ENCODE peak calls at places on chromosomes 5 and 9, in five cellular contexts. One of them, this sample, is unnamed.

GRCh38 chr9:93098236-93098946 is 2.4 kb downstream of the CARD19 start:
- DNase-seq in upper lobe of right lung: peak
- DNase-seq in H9: no peak
- DNase-seq in lung: peak
- DNase-seq in chondrocyte: peak
- DNase-seq in this sample: peak

GRCh38 chr5:17241635-17242034 is 24.2 kb downstream of the BASP1 start:
- DNase-seq in upper lobe of right lung: no peak
- DNase-seq in H9: no peak
- DNase-seq in lung: no peak
- DNase-seq in chondrocyte: no peak
- DNase-seq in this sample: no peak

GRCh38 chr9:123319541-123320339 is 36.3 kb upstream of the CRB2 start:
- DNase-seq in upper lobe of right lung: no peak
- DNase-seq in H9: no peak
- DNase-seq in lung: no peak
- DNase-seq in chondrocyte: peak
- DNase-seq in this sample: no peak

GRCh38 chr9:18778846-18779245 is 254.2 kb downstream of the SAXO1 start:
- DNase-seq in upper lobe of right lung: no peak
- DNase-seq in H9: no peak
- DNase-seq in lung: no peak
- DNase-seq in chondrocyte: no peak
- DNase-seq in this sample: no peak

GRCh38 chr9:91334053-91334452 is 27.7 kb downstream of the AUH start:
- DNase-seq in upper lobe of right lung: no peak
- DNase-seq in H9: no peak
- DNase-seq in lung: no peak
- DNase-seq in chondrocyte: no peak
- DNase-seq in this sample: peak

GRCh38 chr5:35762368-35762767 is 94.3 kb upstream of the IL7R start:
- DNase-seq in upper lobe of right lung: no peak
- DNase-seq in H9: no peak
- DNase-seq in lung: no peak
- DNase-seq in chondrocyte: no peak
- DNase-seq in this sample: no peak

GRCh38 chr9:72203205-72203803 is 54.1 kb downstream of the GDA start:
- DNase-seq in upper lobe of right lung: no peak
- DNase-seq in H9: peak
- DNase-seq in lung: no peak
- DNase-seq in chondrocyte: no peak
- DNase-seq in this sample: peak

GRCh38 chr9:130447193-130447816 is 2.5 kb downstream of the ASS1 start:
- DNase-seq in upper lobe of right lung: no peak
- DNase-seq in H9: no peak
- DNase-seq in lung: no peak
- DNase-seq in chondrocyte: no peak
- DNase-seq in this sample: no peak

GRCh38 chr5:39176740-39177628 is 42.4 kb downstream of the FYB1 start:
- DNase-seq in upper lobe of right lung: no peak
- DNase-seq in H9: no peak
- DNase-seq in lung: no peak
- DNase-seq in chondrocyte: no peak
- DNase-seq in this sample: no peak

GRCh38 chr5:1336106-1336561 is 8.8 kb downstream of the CLPTM1L start:
- DNase-seq in upper lobe of right lung: peak
- DNase-seq in H9: no peak
- DNase-seq in lung: no peak
- DNase-seq in chondrocyte: peak
- DNase-seq in this sample: no peak

GRCh38 chr5:140595538-140595937 is 30.9 kb downstream of the SLC35A4 start:
- DNase-seq in upper lobe of right lung: no peak
- DNase-seq in H9: no peak
- DNase-seq in lung: peak
- DNase-seq in chondrocyte: no peak
- DNase-seq in this sample: no peak

GRCh38 chr5:21701317-21701716 is 1151.8 kb downstream of the CDH12 start:
- DNase-seq in upper lobe of right lung: no peak
- DNase-seq in H9: no peak
- DNase-seq in lung: no peak
- DNase-seq in chondrocyte: no peak
- DNase-seq in this sample: no peak

GRCh38 chr5:35826056-35826455 is 30.6 kb upstream of the IL7R start:
- DNase-seq in upper lobe of right lung: no peak
- DNase-seq in H9: no peak
- DNase-seq in lung: no peak
- DNase-seq in chondrocyte: no peak
- DNase-seq in this sample: no peak

GRCh38 chr9:112174965-112175795 is at the start of gene SUSD1:
- DNase-seq in upper lobe of right lung: peak
- DNase-seq in H9: peak
- DNase-seq in lung: peak
- DNase-seq in chondrocyte: no peak
- DNase-seq in this sample: no peak

GRCh38 chr9:3873818-3874217 is 348.0 kb upstream of the RFX3 start:
- DNase-seq in upper lobe of right lung: no peak
- DNase-seq in H9: no peak
- DNase-seq in lung: no peak
- DNase-seq in chondrocyte: no peak
- DNase-seq in this sample: peak

GRCh38 chr5:17665836-17666235 is 31.6 kb downstream of the TAF11L14 start:
- DNase-seq in upper lobe of right lung: no peak
- DNase-seq in H9: no peak
- DNase-seq in lung: no peak
- DNase-seq in chondrocyte: no peak
- DNase-seq in this sample: no peak

GRCh38 chr5:180034564-180034963 is 37.0 kb downstream of the RNF130 start:
- DNase-seq in upper lobe of right lung: no peak
- DNase-seq in H9: no peak
- DNase-seq in lung: no peak
- DNase-seq in chondrocyte: no peak
- DNase-seq in this sample: no peak

GRCh38 chr5:133111299-133111698 is 59.5 kb downstream of the HSPA4 start:
- DNase-seq in upper lobe of right lung: peak
- DNase-seq in H9: peak
- DNase-seq in lung: peak
- DNase-seq in chondrocyte: no peak
- DNase-seq in this sample: peak

GRCh38 chr5:126987271-126987899 is 43.0 kb downstream of the MARCHF3 start:
- DNase-seq in upper lobe of right lung: no peak
- DNase-seq in H9: no peak
- DNase-seq in lung: no peak
- DNase-seq in chondrocyte: no peak
- DNase-seq in this sample: no peak

GRCh38 chr5:155480731-155481131 is 467.2 kb downstream of the KIF4B start:
- DNase-seq in upper lobe of right lung: no peak
- DNase-seq in H9: no peak
- DNase-seq in lung: no peak
- DNase-seq in chondrocyte: no peak
- DNase-seq in this sample: no peak

GRCh38 chr5:154358410-154359221 is 87.2 kb upstream of the SAP30L start:
- DNase-seq in upper lobe of right lung: no peak
- DNase-seq in H9: no peak
- DNase-seq in lung: no peak
- DNase-seq in chondrocyte: no peak
- DNase-seq in this sample: no peak

GRCh38 chr5:167442922-167443321 is 848.5 kb upstream of the WWC1 start:
- DNase-seq in upper lobe of right lung: no peak
- DNase-seq in H9: no peak
- DNase-seq in lung: no peak
- DNase-seq in chondrocyte: no peak
- DNase-seq in this sample: peak

GRCh38 chr5:97009212-97009898 is 73.5 kb downstream of the LNPEP start:
- DNase-seq in upper lobe of right lung: no peak
- DNase-seq in H9: no peak
- DNase-seq in lung: no peak
- DNase-seq in chondrocyte: no peak
- DNase-seq in this sample: no peak

GRCh38 chr9:92432350-92432749 is 8.1 kb upstream of the OMD start:
- DNase-seq in upper lobe of right lung: no peak
- DNase-seq in H9: no peak
- DNase-seq in lung: no peak
- DNase-seq in chondrocyte: no peak
- DNase-seq in this sample: peak

GRCh38 chr9:8261737-8262136 is 462.2 kb upstream of the DMAC1 start:
- DNase-seq in upper lobe of right lung: no peak
- DNase-seq in H9: no peak
- DNase-seq in lung: no peak
- DNase-seq in chondrocyte: no peak
- DNase-seq in this sample: no peak

GRCh38 chr9:73565833-73566465 is 414.3 kb downstream of the ANXA1 start:
- DNase-seq in upper lobe of right lung: no peak
- DNase-seq in H9: peak
- DNase-seq in lung: no peak
- DNase-seq in chondrocyte: no peak
- DNase-seq in this sample: peak

GRCh38 chr5:55102345-55102744 is at the start of gene GZMA:
- DNase-seq in upper lobe of right lung: no peak
- DNase-seq in H9: no peak
- DNase-seq in lung: no peak
- DNase-seq in chondrocyte: no peak
- DNase-seq in this sample: no peak

GRCh38 chr9:69945671-69946141 is 97.9 kb upstream of the MAMDC2 start:
- DNase-seq in upper lobe of right lung: no peak
- DNase-seq in H9: no peak
- DNase-seq in lung: peak
- DNase-seq in chondrocyte: no peak
- DNase-seq in this sample: peak

GRCh38 chr9:2740616-2741015 is 23.3 kb downstream of the KCNV2 start:
- DNase-seq in upper lobe of right lung: no peak
- DNase-seq in H9: no peak
- DNase-seq in lung: no peak
- DNase-seq in chondrocyte: no peak
- DNase-seq in this sample: peak

GRCh38 chr9:12717907-12718306 is 24.7 kb downstream of the TYRP1 start:
- DNase-seq in upper lobe of right lung: no peak
- DNase-seq in H9: no peak
- DNase-seq in lung: no peak
- DNase-seq in chondrocyte: no peak
- DNase-seq in this sample: no peak

GRCh38 chr9:12720551-12720950 is 27.4 kb downstream of the TYRP1 start:
- DNase-seq in upper lobe of right lung: no peak
- DNase-seq in H9: no peak
- DNase-seq in lung: no peak
- DNase-seq in chondrocyte: no peak
- DNase-seq in this sample: no peak

GRCh38 chr9:12718482-12719026 is 25.4 kb downstream of the TYRP1 start:
- DNase-seq in upper lobe of right lung: no peak
- DNase-seq in H9: peak
- DNase-seq in lung: no peak
- DNase-seq in chondrocyte: no peak
- DNase-seq in this sample: peak

GRCh38 chr9:12716823-12717222 is 23.6 kb downstream of the TYRP1 start:
- DNase-seq in upper lobe of right lung: no peak
- DNase-seq in H9: no peak
- DNase-seq in lung: no peak
- DNase-seq in chondrocyte: no peak
- DNase-seq in this sample: no peak

GRCh38 chr9:12719431-12719830 is 26.2 kb downstream of the TYRP1 start:
- DNase-seq in upper lobe of right lung: no peak
- DNase-seq in H9: no peak
- DNase-seq in lung: no peak
- DNase-seq in chondrocyte: no peak
- DNase-seq in this sample: peak
- TF ChIP-seq CTCF in upper lobe of right lung: peak
- TF ChIP-seq CTCF in H9: peak
- TF ChIP-seq CTCF in lung: no peak
- TF ChIP-seq CTCF in chondrocyte: peak
- TF ChIP-seq CTCF in this sample: peak

DNA sequence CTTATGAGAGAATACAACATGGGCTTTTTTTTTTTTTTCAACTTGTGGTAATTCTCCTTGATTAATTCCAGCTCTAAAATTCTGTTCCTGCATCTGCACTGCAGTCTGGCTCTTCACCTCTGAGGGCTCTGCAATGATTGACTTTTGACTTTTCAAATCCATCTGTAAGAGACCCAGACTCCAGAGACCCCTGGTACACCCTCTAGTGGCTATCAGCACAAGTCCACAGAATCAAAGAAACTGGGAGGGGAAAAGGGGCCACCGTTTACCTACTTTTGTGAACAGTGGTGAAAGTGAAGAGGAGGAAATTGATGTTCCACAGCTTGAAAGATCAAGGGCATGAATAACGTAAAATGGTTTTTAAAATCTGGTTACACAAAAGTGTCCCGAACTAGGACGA is 151.6 kb downstream of the SLIT3 start:
- DNase-seq in upper lobe of right lung: no peak
- DNase-seq in H9: peak
- DNase-seq in lung: no peak
- DNase-seq in chondrocyte: no peak
- DNase-seq in this sample: no peak
- TF ChIP-seq CTCF in upper lobe of right lung: peak
- TF ChIP-seq CTCF in H9: peak
- TF ChIP-seq CTCF in lung: no peak
- TF ChIP-seq CTCF in chondrocyte: peak
- TF ChIP-seq CTCF in this sample: peak

DNA sequence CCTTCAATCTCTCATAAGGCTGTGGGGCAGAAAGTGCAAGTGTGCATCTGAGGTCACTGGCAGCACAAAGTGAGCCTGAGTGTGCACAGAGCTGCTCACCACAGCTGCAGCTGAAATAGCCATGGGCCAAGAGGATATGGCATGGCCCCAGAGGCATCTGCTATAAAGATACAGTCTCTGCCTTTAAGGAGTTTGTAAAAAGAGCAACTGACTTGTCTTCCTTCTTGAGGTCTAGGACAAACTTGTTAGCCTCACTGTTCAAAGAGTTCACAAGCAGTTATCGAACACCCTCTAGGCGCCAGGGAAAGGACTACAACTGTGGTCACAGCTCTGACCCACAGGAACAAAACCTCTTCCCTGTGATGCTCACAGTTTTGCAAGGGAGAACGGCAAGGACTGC is 190.0 kb upstream of the TRIM32 start:
- DNase-seq in upper lobe of right lung: no peak
- DNase-seq in H9: no peak
- DNase-seq in lung: no peak
- DNase-seq in chondrocyte: no peak
- DNase-seq in this sample: peak
- TF ChIP-seq CTCF in upper lobe of right lung: no peak
- TF ChIP-seq CTCF in H9: peak
- TF ChIP-seq CTCF in lung: no peak
- TF ChIP-seq CTCF in chondrocyte: peak
- TF ChIP-seq CTCF in this sample: peak

GRCh38 chr5:107873877-107874276 is 203.1 kb upstream of the EFNA5 start:
- DNase-seq in upper lobe of right lung: no peak
- DNase-seq in H9: no peak
- DNase-seq in lung: no peak
- DNase-seq in chondrocyte: no peak
- DNase-seq in this sample: no peak

GRCh38 chr5:107870984-107871383 is 200.2 kb upstream of the EFNA5 start:
- DNase-seq in upper lobe of right lung: no peak
- DNase-seq in H9: no peak
- DNase-seq in lung: no peak
- DNase-seq in chondrocyte: no peak
- DNase-seq in this sample: no peak

GRCh38 chr5:107878676-107879075 is 207.9 kb upstream of the EFNA5 start:
- DNase-seq in upper lobe of right lung: no peak
- DNase-seq in H9: no peak
- DNase-seq in lung: no peak
- DNase-seq in chondrocyte: no peak
- DNase-seq in this sample: no peak

GRCh38 chr5:107874810-107875209 is 204.1 kb upstream of the EFNA5 start:
- DNase-seq in upper lobe of right lung: no peak
- DNase-seq in H9: no peak
- DNase-seq in lung: no peak
- DNase-seq in chondrocyte: no peak
- DNase-seq in this sample: no peak

GRCh38 chr5:107875834-107876233 is 205.1 kb upstream of the EFNA5 start:
- DNase-seq in upper lobe of right lung: no peak
- DNase-seq in H9: no peak
- DNase-seq in lung: no peak
- DNase-seq in chondrocyte: no peak
- DNase-seq in this sample: peak
- TF ChIP-seq CTCF in upper lobe of right lung: peak
- TF ChIP-seq CTCF in H9: peak
- TF ChIP-seq CTCF in lung: no peak
- TF ChIP-seq CTCF in chondrocyte: no peak
- TF ChIP-seq CTCF in this sample: peak

This sample was measured in AG10803.